ENCODE peak calls at places on chromosomes 12 and 14, in ten cellular contexts. J is GM12865; T is RWPE1; S is stimulated activated CD4-positive, alpha-beta T cell treated with anti-CD3 and anti-CD28 coated beads, Interleukin-2, amount 100 ng/mL, for 48 hours; H is GM06990; O is sciatic nerve; G is activated naive CD4-positive, alpha-beta T cell; F is NCI-H460; A is NCI-H2107; N is PC-9. I is an unnamed sample.

GRCh38 chr14:67515386-67516079 is 17.6 kb upstream of the PLEKHH1 start:
- DNase-seq in J (peak; percentile 45), T (no peak), S (peak; percentile 29), H (peak; percentile 40), O (no peak), G (no peak), F (no peak), A (no peak), N (peak; percentile 20), I (no peak)

GRCh38 chr14:74630881-74631690 is 19.0 kb upstream of the LTBP2 start:
- DNase-seq in J (no peak), T (no peak), S (no peak), H (no peak), O (no peak), G (no peak), F (no peak), A (no peak), N (no peak), I (no peak)

GRCh38 chr14:75328575-75328974 is 49.9 kb downstream of the FOS start:
- DNase-seq in J (no peak), T (no peak), S (no peak), H (no peak), O (no peak), G (no peak), F (no peak), A (no peak), N (no peak), I (no peak)

GRCh38 chr14:95018845-95019244 is 138.5 kb downstream of the DICER1 start:
- DNase-seq in J (no peak), T (no peak), S (no peak), H (no peak), O (no peak), G (no peak), F (peak; percentile 51), A (no peak), N (no peak), I (no peak)

GRCh38 chr14:70754989-70755388 is 54.3 kb downstream of the MAP3K9 start:
- DNase-seq in J (no peak), T (peak; percentile 84), S (no peak), H (no peak), O (no peak), G (no peak), F (no peak), A (no peak), N (peak; percentile 96), I (no peak)

GRCh38 chr14:74140374-74140850 is 55.7 kb downstream of the LIN52 start:
- DNase-seq in J (peak; percentile 15), T (no peak), S (no peak), H (no peak), O (peak; percentile 71), G (no peak), F (no peak), A (peak; percentile 97), N (no peak), I (no peak)

GRCh38 chr14:93316716-93317115 is 16.1 kb downstream of the BTBD7 start:
- DNase-seq in J (no peak), T (no peak), S (no peak), H (no peak), O (no peak), G (no peak), F (no peak), A (no peak), N (no peak), I (no peak)

GRCh38 chr14:64410084-64410774 is 22.1 kb downstream of the MTHFD1 start:
- DNase-seq in J (no peak), T (no peak), S (no peak), H (no peak), O (no peak), G (no peak), F (no peak), A (no peak), N (peak; percentile 85), I (no peak)

GRCh38 chr12:18719922-18720321 is 17.9 kb downstream of the PLCZ1 start:
- DNase-seq in J (no peak), T (no peak), S (no peak), H (no peak), O (no peak), G (no peak), F (no peak), A (no peak), N (no peak), I (no peak)

GRCh38 chr14:79841433-79841832 is 369.9 kb downstream of the DIO2 start:
- DNase-seq in J (no peak), T (no peak), S (no peak), H (no peak), O (no peak), G (no peak), F (no peak), A (no peak), N (no peak), I (no peak)

GRCh38 chr14:64137657-64138290 is 156.4 kb downstream of the ESR2 start:
- DNase-seq in J (peak; percentile 20), T (no peak), S (no peak), H (no peak), O (no peak), G (no peak), F (peak; percentile 9), A (no peak), N (no peak), I (no peak)

I was measured in mesothelial cell of epicardium.